ENCODE peak calls at places on chromosomes 6 and 20, in seven cellular contexts. Q is RWPE1; G is CD4-positive, CD25-positive, alpha-beta regulatory T cell; O is neural progenitor cell; E is sigmoid colon; Y is CD4-positive, alpha-beta T cell; D is tibial nerve. Z is an unnamed sample.
A peak's percentile ranks its signal among the peaks of the same experiment; 100 is the strongest.

GRCh38 chr20:16641511-16641910 is 68.3 kb upstream of the KIF16B start:
- DNase-seq in Q (no peak), G (no peak), O (no peak), E (no peak), Y (no peak), D (no peak), Z (no peak)

GRCh38 chr6:160102956-160103824 is 18.4 kb upstream of the SLC22A1 start:
- DNase-seq in Q (peak; percentile 14), G (peak; percentile 5), O (peak; percentile 48), E (no peak), Y (no peak), D (no peak), Z (no peak)

GRCh38 chr6:68628156-68628555 is 6.9 kb upstream of the ADGRB3 start:
- DNase-seq in Q (no peak), G (no peak), O (no peak), E (no peak), Y (no peak), D (no peak), Z (no peak)

GRCh38 chr6:164967102-164967501 is 342.3 kb downstream of the C6orf118 start:
- DNase-seq in Q (no peak), G (no peak), O (peak; percentile 7), E (no peak), Y (no peak), D (no peak), Z (no peak)

GRCh38 chr20:35891375-35891774 is 62.9 kb downstream of the SCAND1 start:
- DNase-seq in Q (no peak), G (no peak), O (no peak), E (no peak), Y (no peak), D (no peak), Z (no peak)

GRCh38 chr6:119445666-119446622 is 96.4 kb upstream of the MAN1A1 start:
- DNase-seq in Q (peak; percentile 20), G (no peak), O (no peak), E (no peak), Y (no peak), D (no peak), Z (no peak)

GRCh38 chr6:33856655-33857054 is 52.9 kb upstream of the MLN start:
- DNase-seq in Q (no peak), G (peak; percentile 79), O (no peak), E (no peak), Y (peak; percentile 55), D (no peak), Z (no peak)

GRCh38 chr6:45718901-45719300 is 296.8 kb downstream of the CLIC5 start:
- DNase-seq in Q (no peak), G (no peak), O (no peak), E (no peak), Y (no peak), D (no peak), Z (no peak)

GRCh38 chr6:162019311-162019710 is 708.3 kb downstream of the PRKN start:
- DNase-seq in Q (no peak), G (no peak), O (no peak), E (no peak), Y (no peak), D (no peak), Z (no peak)

GRCh38 chr6:8278562-8278961 is 156.8 kb downstream of the SLC35B3 start:
- DNase-seq in Q (no peak), G (no peak), O (no peak), E (no peak), Y (no peak), D (no peak), Z (no peak)

GRCh38 chr20:16064991-16065707 is 508.1 kb downstream of the KIF16B start:
- DNase-seq in Q (no peak), G (no peak), O (no peak), E (no peak), Y (no peak), D (no peak), Z (no peak)

GRCh38 chr6:12751694-12752304 is 35.2 kb downstream of the PHACTR1 start:
- DNase-seq in Q (peak; percentile 49), G (peak; percentile 2), O (peak; percentile 88), E (no peak), Y (no peak), D (no peak), Z (no peak)

GRCh38 chr6:12748815-12749521 is 32.4 kb downstream of the PHACTR1 start:
- DNase-seq in Q (no peak), G (no peak), O (peak; percentile 83), E (no peak), Y (no peak), D (no peak), Z (no peak)

GRCh38 chr6:12750416-12750815 is 33.8 kb downstream of the PHACTR1 start:
- DNase-seq in Q (no peak), G (no peak), O (peak; percentile 10), E (no peak), Y (no peak), D (no peak), Z (no peak)

GRCh38 chr6:12749531-12750379 is 33.2 kb downstream of the PHACTR1 start:
- DNase-seq in Q (no peak), G (no peak), O (peak; percentile 71), E (no peak), Y (no peak), D (no peak), Z (no peak)

GRCh38 chr6:12748411-12748810 is 31.8 kb downstream of the PHACTR1 start:
- DNase-seq in Q (no peak), G (no peak), O (no peak), E (no peak), Y (no peak), D (no peak), Z (no peak)
- H3K27ac ChIP-seq in Q (no peak overlapping the region), G (no peak overlapping the region), O (no peak overlapping the region), E (no peak overlapping the region), Y (no peak overlapping the region), D (no peak overlapping the region), Z (no peak overlapping the region)

DNA sequence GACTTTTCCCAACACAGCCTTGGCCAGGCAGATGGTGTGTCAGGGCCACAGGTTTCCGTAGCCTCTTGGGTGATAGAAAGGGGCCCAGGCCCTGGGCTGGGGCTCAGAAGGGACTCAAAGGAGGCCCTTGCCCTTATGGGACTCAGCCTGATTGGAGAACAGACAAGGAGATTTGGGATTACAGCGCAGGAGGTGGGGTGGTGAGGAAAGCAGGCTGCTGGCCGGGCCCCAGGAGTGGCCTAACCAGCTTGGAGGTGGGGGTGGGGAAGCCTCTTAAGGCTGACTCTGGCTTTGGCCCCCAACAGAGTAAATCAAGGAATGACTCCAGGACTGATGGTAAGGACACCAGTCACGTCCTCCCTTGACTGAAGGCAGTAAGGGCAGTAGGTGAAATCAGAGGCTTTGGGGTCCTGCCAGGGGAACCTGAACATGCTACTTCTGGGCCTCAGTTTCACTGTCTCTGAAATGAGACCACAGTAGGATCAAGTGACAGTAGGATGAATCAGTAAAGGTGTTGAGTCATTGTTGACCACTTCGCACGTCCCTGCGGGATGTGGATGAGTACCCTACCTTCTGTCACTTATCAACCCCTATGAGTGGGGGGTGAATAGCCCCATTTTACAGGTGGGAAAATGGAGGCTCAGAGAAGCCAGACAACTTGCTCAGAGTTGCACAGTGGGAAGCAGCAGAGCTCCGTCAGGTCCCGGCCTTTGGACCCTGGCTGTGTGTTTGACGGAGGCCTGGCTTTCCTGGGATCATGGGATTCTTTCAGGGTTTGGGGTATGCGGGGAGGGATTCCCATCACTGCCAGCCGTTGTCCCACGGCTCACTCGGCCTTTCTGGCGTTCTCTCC is 4.5 kb downstream of the SNAI1 start:
- DNase-seq in Q (no peak), G (no peak), O (peak; percentile 48), E (no peak), Y (no peak), D (no peak), Z (no peak)
- H3K27ac ChIP-seq in Q (no peak overlapping the region), G (no peak overlapping the region), O (no peak overlapping the region), E (peak overlapping the region; percentile 69), Y (no peak overlapping the region), D (peak overlapping the region; percentile 41), Z (no peak overlapping the region)

GRCh38 chr6:52554684-52555280 is 22.1 kb downstream of the TRAM2 start:
- DNase-seq in Q (no peak), G (no peak), O (no peak), E (no peak), Y (no peak), D (no peak), Z (no peak)

GRCh38 chr6:52557389-52558265 is 19.2 kb downstream of the TRAM2 start:
- DNase-seq in Q (no peak), G (no peak), O (peak; percentile 52), E (no peak), Y (no peak), D (no peak), Z (no peak)

GRCh38 chr6:52555531-52556228 is 21.2 kb downstream of the TRAM2 start:
- DNase-seq in Q (no peak), G (no peak), O (no peak), E (no peak), Y (no peak), D (no peak), Z (no peak)

GRCh38 chr6:52560462-52560861 is 16.4 kb downstream of the TRAM2 start:
- DNase-seq in Q (no peak), G (no peak), O (no peak), E (no peak), Y (no peak), D (no peak), Z (no peak)

DNA sequence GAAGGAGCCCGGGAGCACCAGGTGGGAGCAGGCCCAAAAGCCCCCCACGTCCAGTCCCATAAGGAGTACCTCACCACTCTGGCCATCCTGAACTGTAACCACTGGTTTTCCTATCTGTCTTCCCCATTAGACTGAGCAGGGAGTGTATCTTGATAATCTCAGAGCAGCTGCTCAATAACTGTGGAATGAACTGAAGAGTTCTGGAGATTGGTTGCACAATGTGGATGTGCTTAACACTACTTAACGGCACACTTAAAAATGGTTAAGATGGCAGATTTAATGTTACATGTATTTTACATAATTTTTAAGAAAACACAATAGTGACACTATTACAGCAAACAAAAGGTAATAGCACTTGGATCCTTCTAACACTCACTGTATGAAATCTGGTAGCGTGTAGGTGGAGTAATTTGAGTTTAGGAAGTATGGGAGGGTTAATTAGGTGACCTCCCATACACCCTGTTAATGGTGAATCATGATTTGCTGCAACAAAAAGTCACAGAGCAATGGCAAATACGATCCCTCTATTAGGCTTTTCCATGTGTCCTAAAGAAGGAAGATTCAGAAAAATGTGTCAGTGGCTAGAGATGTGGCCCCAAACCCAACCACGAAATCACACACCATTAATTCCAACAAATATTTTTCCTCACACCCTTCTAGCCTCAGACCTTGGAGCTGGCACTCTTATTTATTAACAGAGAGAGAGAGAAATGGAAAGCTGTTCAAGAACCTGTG is 18.4 kb downstream of the TRAM2 start:
- DNase-seq in Q (no peak), G (no peak), O (no peak), E (no peak), Y (no peak), D (no peak), Z (no peak)
- H3K27ac ChIP-seq in Q (peak overlapping the region; percentile 44), G (no peak overlapping the region), O (peak overlapping the region; percentile 1), E (peak overlapping the region; percentile 58), Y (no peak overlapping the region), D (no peak overlapping the region), Z (no peak overlapping the region)

DNA sequence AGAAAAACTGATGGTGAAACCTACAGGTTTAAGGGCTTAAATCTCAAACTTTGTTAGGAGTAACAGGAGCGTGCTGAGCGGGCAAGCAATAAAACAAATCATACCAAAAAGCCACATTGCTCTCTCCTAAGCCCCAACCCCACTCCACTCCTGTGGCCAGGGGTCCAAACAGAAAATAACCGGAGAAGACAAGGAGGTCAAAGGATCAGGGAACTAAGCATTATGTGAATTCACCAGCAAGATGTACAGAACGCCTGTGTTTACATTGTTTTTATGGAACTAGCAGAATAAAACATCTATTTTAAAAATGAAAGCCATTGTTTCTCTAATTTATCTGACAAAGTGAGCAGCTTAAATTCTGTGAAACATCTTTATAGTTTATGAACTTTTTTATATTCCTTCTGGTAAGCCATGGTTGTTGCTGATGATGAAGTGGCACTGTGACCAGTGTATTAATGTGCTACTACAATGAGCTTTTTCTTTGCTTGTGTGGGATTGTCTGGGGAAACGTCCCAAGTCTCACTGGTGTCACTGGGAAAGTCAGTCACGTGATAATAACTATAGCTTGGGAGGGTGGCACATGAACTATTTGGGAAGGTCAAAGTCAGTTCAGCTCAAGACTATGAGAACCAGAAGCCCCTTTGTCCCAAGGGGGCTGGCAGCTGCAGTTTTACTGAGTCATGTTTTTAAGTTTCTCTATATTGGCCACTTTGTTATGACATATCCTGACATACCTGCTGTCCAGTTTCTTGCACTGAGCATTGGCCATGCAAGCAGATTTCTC is 9.8 kb downstream of the FAM210B start:
- DNase-seq in Q (no peak), G (no peak), O (no peak), E (no peak), Y (no peak), D (no peak), Z (no peak)
- H3K27ac ChIP-seq in Q (no peak overlapping the region), G (no peak overlapping the region), O (no peak overlapping the region), E (no peak overlapping the region), Y (no peak overlapping the region), D (peak overlapping the region; percentile 35), Z (peak overlapping the region; percentile 73)

Z was measured in substantia nigra.